ENCODE peak calls at places on chromosomes 13 and 19, in seven cellular contexts. Y, W, I, K, H, T and D are unnamed samples.

GRCh38 chr19:17860331-17860992 is 752 bp downstream of the RPL18A start:
- DNase-seq in T (no peak), W (no peak), Y (no peak), I (no peak), K (no peak), H (no peak), D (no peak)

GRCh38 chr19:36028313-36029041 is 4.2 kb downstream of the CLIP3 start:
- DNase-seq in W (no peak), H (no peak), K (no peak), I (no peak), T (no peak), Y (no peak), D (no peak)

GRCh38 chr19:55650602-55651230 is 2.7 kb downstream of the CCDC106 start:
- DNase-seq in K (no peak), T (no peak), I (no peak), H (no peak), W (no peak), Y (no peak), D (peak)

GRCh38 chr19:23116802-23117571 is at the start of gene ZNF730:
- DNase-seq in Y (no peak), H (peak), I (no peak), K (no peak), W (peak), T (peak), D (peak)

GRCh38 chr19:17079710-17080440 is 4.3 kb downstream of the MYO9B start:
- DNase-seq in T (peak), K (peak), H (peak), W (peak), Y (peak), I (peak), D (no peak)

GRCh38 chr13:49400755-49401659 is 42.9 kb downstream of the CAB39L start:
- DNase-seq in T (peak), W (no peak), I (no peak), Y (no peak), H (peak), K (peak), D (no peak)

GRCh38 chr13:43023244-43023931 is at the start of gene DNAJC15:
- DNase-seq in Y (peak), I (peak), T (peak), W (peak), K (peak), H (peak), D (peak)

GRCh38 chr13:108959254-108959653 is 329.8 kb downstream of the MYO16 start:
- DNase-seq in T (no peak), Y (no peak), I (no peak), K (no peak), H (no peak), W (no peak), D (no peak)

GRCh38 chr19:43725468-43725867 is 9.6 kb downstream of the IRGC start:
- DNase-seq in H (no peak), I (no peak), Y (no peak), K (no peak), T (no peak), W (no peak), D (no peak)

GRCh38 chr19:15456871-15457700 is 7.3 kb downstream of the RASAL3 start:
- DNase-seq in K (peak), W (no peak), I (no peak), H (peak), Y (no peak), T (no peak), D (no peak)

GRCh38 chr19:15456441-15456840 is 6.7 kb upstream of the WIZ start:
- DNase-seq in Y (no peak), H (no peak), W (no peak), I (no peak), T (no peak), K (no peak), D (no peak)

GRCh38 chr19:15454371-15454800 is 4.6 kb upstream of the WIZ start:
- DNase-seq in W (no peak), K (peak), Y (no peak), I (no peak), H (no peak), T (no peak), D (no peak)

GRCh38 chr19:15455996-15456395 is 6.2 kb upstream of the WIZ start:
- DNase-seq in I (no peak), H (no peak), Y (no peak), K (no peak), T (no peak), W (no peak), D (no peak)

DNA sequence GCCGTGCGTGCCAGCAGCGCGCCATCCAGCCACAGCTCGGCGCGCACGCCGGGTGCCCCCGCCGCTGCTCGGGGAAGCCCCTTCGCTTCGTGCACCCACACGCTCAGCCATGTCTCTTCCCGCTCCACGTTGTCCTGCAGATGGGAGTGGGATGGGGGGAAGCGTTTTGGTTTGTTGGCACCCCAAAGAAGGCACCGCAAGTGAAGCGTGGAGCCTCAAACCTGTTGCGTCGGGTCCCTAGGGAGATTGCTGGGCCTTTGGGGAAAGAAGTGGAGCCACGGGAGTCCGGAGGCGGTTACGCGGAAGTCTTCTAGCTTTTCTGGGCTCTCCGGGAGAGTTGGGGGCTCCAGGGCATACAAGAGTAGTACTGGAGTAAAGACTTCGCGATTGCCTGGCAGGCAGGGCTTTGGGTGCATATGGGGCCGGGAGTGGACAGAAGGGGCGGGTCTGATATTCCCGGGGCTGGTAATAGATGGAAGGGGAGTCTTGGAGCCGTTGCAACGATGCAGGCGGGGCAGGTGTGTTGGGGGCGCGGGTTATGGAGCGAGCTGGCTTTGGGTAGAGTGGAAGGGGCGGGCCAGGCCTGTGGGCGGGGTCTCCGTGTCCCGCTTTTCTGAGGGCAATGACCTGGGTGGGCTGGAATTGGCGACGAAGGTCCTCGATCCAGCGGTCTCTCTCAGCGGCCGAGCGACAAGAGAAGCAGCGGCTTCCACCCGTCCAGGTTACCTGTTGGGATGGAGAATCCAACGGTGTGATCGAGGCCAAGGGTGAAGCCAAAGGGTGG is 6.5 kb downstream of the RASAL3 start:
- DNase-seq in T (no peak), K (no peak), W (no peak), Y (no peak), H (no peak), I (no peak), D (peak)
- TF ChIP-seq CTCF in T (no peak), K (no peak), W (no peak), Y (no peak), H (no peak), I (no peak), D (no peak)

GRCh38 chr13:27269114-27269665 is 1.4 kb upstream of the RASL11A start:
- DNase-seq in T (peak), K (no peak), H (no peak), Y (no peak), W (no peak), I (no peak), D (no peak)

GRCh38 chr13:27271572-27272096 is 1.0 kb downstream of the RASL11A start:
- DNase-seq in I (no peak), W (no peak), H (no peak), T (no peak), K (no peak), Y (no peak), D (no peak)

GRCh38 chr13:27273658-27274425 is 3.2 kb downstream of the RASL11A start:
- DNase-seq in Y (no peak), T (peak), K (no peak), W (no peak), H (no peak), I (no peak), D (no peak)

GRCh38 chr13:27274631-27275030 is 4.0 kb downstream of the RASL11A start:
- DNase-seq in H (no peak), I (no peak), Y (no peak), W (no peak), T (no peak), K (no peak), D (no peak)

GRCh38 chr13:27270594-27271520 is at the start of gene RASL11A:
- DNase-seq in K (peak), I (peak), T (peak), W (peak), H (peak), Y (peak), D (peak)
- TF ChIP-seq CTCF in K (peak), I (no peak), T (peak), W (peak), H (peak), Y (peak), D (peak)

GRCh38 chr13:85864963-85865530 is 65.8 kb upstream of the SLITRK6 start:
- DNase-seq in K (peak), W (peak), Y (no peak), I (no peak), T (peak), H (peak), D (no peak)
- TF ChIP-seq CTCF in K (no peak), W (peak), Y (no peak), I (no peak), T (peak), H (peak), D (peak)

GRCh38 chr13:35848316-35848715 is 282.9 kb downstream of the DCLK1 start:
- DNase-seq in T (no peak), K (no peak), H (no peak), Y (no peak), W (no peak), I (no peak), D (no peak)

GRCh38 chr13:35850569-35850968 is 280.6 kb downstream of the DCLK1 start:
- DNase-seq in I (no peak), H (no peak), K (no peak), T (no peak), W (no peak), Y (no peak), D (no peak)

GRCh38 chr13:35848868-35849644 is 282.1 kb downstream of the DCLK1 start:
- DNase-seq in K (no peak), W (no peak), Y (no peak), T (no peak), I (no peak), H (no peak), D (no peak)

GRCh38 chr13:35854286-35854685 is 276.9 kb downstream of the DCLK1 start:
- DNase-seq in T (no peak), Y (no peak), H (no peak), W (no peak), K (no peak), I (no peak), D (no peak)

GRCh38 chr13:35851238-35851814 is 279.9 kb downstream of the DCLK1 start:
- DNase-seq in T (no peak), H (no peak), Y (no peak), W (no peak), I (no peak), K (no peak), D (no peak)
- TF ChIP-seq CTCF in T (no peak), H (no peak), Y (no peak), W (no peak), I (no peak), K (no peak), D (no peak)

GRCh38 chr13:59318320-59318930 is 845.3 kb downstream of the DIAPH3 start:
- DNase-seq in W (peak), T (peak), H (peak), Y (peak), K (peak), I (peak), D (no peak)
- TF ChIP-seq CTCF in W (peak), T (peak), H (peak), Y (no peak), K (peak), I (no peak), D (peak)

DNA sequence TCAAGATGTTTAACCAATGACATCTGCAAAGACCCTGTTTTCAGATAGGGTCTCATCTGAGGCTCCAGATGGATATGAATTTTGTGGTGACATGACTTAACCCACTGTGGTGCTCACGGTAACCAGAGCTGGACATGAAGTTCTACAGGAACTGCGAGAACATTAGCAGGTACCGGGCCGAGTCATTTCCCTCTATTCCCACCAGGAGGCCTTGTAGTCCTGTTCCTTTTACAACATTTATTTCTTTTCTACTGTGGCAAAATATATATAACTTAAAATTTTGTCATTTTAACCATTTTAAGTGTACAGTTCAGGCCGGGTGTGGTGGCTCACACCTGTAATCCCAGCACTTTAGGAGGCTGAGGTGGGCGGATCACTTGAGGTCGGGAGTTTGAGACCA is 7.6 kb upstream of the TSPAN16 start:
- DNase-seq in K (no peak), Y (no peak), I (no peak), T (peak), W (no peak), H (no peak), D (no peak)
- TF ChIP-seq CTCF in K (peak), Y (no peak), I (no peak), T (peak), W (peak), H (peak), D (peak)

GRCh38 chr13:77810891-77811290 is 107.7 kb downstream of the EDNRB start:
- DNase-seq in T (no peak), W (no peak), H (no peak), I (no peak), Y (no peak), K (no peak), D (no peak)

GRCh38 chr13:77811981-77812380 is 106.7 kb downstream of the EDNRB start:
- DNase-seq in I (no peak), T (no peak), K (no peak), H (no peak), W (no peak), Y (no peak), D (no peak)

GRCh38 chr13:77815330-77815729 is 103.3 kb downstream of the EDNRB start:
- DNase-seq in Y (no peak), H (no peak), W (no peak), T (no peak), I (no peak), K (no peak), D (no peak)

GRCh38 chr13:77810430-77810829 is 108.2 kb downstream of the EDNRB start:
- DNase-seq in Y (no peak), H (no peak), W (peak), T (peak), I (no peak), K (no peak), D (no peak)
- TF ChIP-seq CTCF in Y (no peak), H (peak), W (no peak), T (peak), I (no peak), K (no peak), D (peak)

DNA sequence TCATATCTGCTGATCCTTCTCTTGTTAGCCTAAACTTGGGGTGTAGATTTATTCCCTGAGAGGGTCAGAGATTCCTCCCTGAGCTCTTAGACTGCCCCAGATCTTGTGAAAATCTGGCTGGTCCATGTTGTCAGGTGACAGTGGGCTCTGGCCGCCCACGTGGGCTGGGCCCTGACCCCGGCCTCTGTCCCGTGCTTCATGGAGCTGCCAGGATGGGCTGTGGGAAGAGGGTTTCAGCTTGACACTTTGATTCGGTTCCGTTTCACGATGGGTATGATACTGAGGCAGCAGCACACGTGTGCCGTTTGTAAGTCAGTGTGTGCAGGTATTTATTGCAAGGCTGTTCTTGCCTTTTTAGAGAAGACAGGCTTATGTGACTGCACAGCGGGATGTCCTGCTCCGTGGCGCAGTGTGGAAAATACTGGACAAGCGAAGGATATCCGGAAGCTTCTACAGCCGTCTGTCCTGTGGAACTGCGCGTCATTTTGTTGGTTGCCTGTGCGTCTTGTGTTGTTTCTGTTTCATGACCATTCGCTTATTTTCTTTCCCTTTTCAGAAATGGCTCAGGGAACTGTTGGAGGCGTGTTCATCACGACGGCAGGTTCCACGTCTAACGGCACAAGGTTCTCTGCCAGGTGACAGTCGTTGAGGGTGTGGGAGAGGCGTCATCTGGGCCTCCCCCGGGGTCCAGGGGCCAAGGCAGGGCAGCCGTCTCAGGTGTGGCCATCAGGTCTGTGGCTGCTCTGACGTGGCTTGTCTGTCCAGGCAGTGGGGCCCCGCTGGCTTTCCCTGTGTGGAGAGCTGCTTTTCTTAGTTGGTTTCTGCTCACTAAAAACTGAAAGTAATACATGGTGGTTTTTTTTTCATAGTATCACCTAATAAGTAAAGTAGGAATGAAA is 20.5 kb downstream of the ATP4B start:
- DNase-seq in K (no peak), I (peak), T (no peak), H (no peak), W (no peak), Y (no peak), D (peak)
- TF ChIP-seq CTCF in K (no peak), I (no peak), T (no peak), H (no peak), W (no peak), Y (no peak), D (no peak)